ENCODE peak calls at places on chromosomes 1 and 21, in five cellular contexts. G, R, M, V and U are unnamed samples.

GRCh38 chr1:24505816-24506215 is 3.2 kb downstream of the RCAN3 start:
- DNase-seq in G (no peak), R (no peak), M (no peak), V (no peak), U (no peak)

GRCh38 chr1:2110738-2111673 is 60.8 kb downstream of the PRKCZ start:
- DNase-seq in G (no peak), R (no peak), M (no peak), V (no peak), U (no peak)

GRCh38 chr1:56052090-56052489 is 527.3 kb downstream of the PLPP3 start:
- DNase-seq in G (no peak), R (no peak), M (no peak), V (no peak), U (no peak)

GRCh38 chr1:246784621-246785535 is 60.7 kb downstream of the SCCPDH start:
- DNase-seq in G (no peak), R (no peak), M (no peak), V (no peak), U (no peak)

GRCh38 chr1:177209357-177209756 is 38.6 kb downstream of the BRINP2 start:
- DNase-seq in G (no peak), R (no peak), M (no peak), V (no peak), U (no peak)

GRCh38 chr1:178540204-178540603 is 27.3 kb downstream of the TEX35 start:
- DNase-seq in G (no peak), R (no peak), M (no peak), V (peak; percentile 29), U (no peak)

GRCh38 chr1:231062500-231063270 is 22.6 kb upstream of the FAM89A start:
- DNase-seq in G (no peak), R (no peak), M (no peak), V (no peak), U (no peak)

GRCh38 chr1:92921031-92922023 is 39.9 kb downstream of the DIPK1A start:
- DNase-seq in G (no peak), R (no peak), M (no peak), V (no peak), U (no peak)

GRCh38 chr1:35808376-35809155 is 750 bp downstream of the AGO4 start:
- DNase-seq in G (peak; percentile 25), R (peak; percentile 17), M (peak; percentile 80), V (peak; percentile 76), U (no peak)

GRCh38 chr1:211198880-211199279 is 60.3 kb upstream of the RCOR3 start:
- DNase-seq in G (no peak), R (no peak), M (no peak), V (no peak), U (no peak)

GRCh38 chr1:149849947-149850360 is 49.4 kb upstream of the BOLA1 start:
- DNase-seq in G (no peak), R (no peak), M (no peak), V (no peak), U (no peak)

GRCh38 chr1:16048573-16049189 is 5.1 kb downstream of the CLCNKB start:
- DNase-seq in G (no peak), R (no peak), M (peak; percentile 72), V (peak; percentile 87), U (peak; percentile 75)

GRCh38 chr1:168834225-168834872 is 105.3 kb upstream of the DPT start:
- DNase-seq in G (no peak), R (peak; percentile 96), M (no peak), V (no peak), U (no peak)

GRCh38 chr1:63703661-63704060 is 70.2 kb upstream of the ROR1 start:
- DNase-seq in G (no peak), R (no peak), M (peak; percentile 47), V (no peak), U (no peak)

GRCh38 chr1:71106658-71107322 is 26.0 kb upstream of the ZRANB2 start:
- DNase-seq in G (no peak), R (no peak), M (no peak), V (no peak), U (no peak)

GRCh38 chr1:109876617-109877319 is 33.9 kb upstream of the CSF1 start:
- DNase-seq in G (no peak), R (no peak), M (no peak), V (no peak), U (peak; percentile 71)

GRCh38 chr1:182430263-182431068 is 19.5 kb upstream of the RGSL1 start:
- DNase-seq in G (no peak), R (no peak), M (no peak), V (no peak), U (no peak)

GRCh38 chr1:111570781-111571181 is 48.8 kb upstream of the RAP1A start:
- DNase-seq in G (no peak), R (no peak), M (no peak), V (peak; percentile 39), U (peak; percentile 56)

GRCh38 chr1:94730450-94730849 is 89.7 kb upstream of the SLC44A3 start:
- DNase-seq in G (no peak), R (no peak), M (no peak), V (no peak), U (no peak)

GRCh38 chr1:16078925-16079656 is 5.6 kb upstream of the FAM131C start:
- DNase-seq in G (peak; percentile 70), R (peak; percentile 70), M (peak; percentile 84), V (peak; percentile 71), U (peak; percentile 62)

GRCh38 chr1:172930142-172930541 is 120.6 kb downstream of the TNFSF18 start:
- DNase-seq in G (no peak), R (no peak), M (no peak), V (no peak), U (no peak)

GRCh38 chr1:91552091-91552490 is 51.4 kb downstream of the CDC7 start:
- DNase-seq in G (no peak), R (no peak), M (no peak), V (no peak), U (no peak)

GRCh38 chr1:234598974-234599616 is 10.9 kb downstream of the IRF2BP2 start:
- DNase-seq in G (no peak), R (no peak), M (no peak), V (no peak), U (no peak)

GRCh38 chr1:226979115-226979516 is 39.0 kb downstream of the COQ8A start:
- DNase-seq in G (no peak), R (no peak), M (no peak), V (no peak), U (no peak)

GRCh38 chr1:176696109-176696508 is 233.1 kb downstream of the PAPPA2 start:
- DNase-seq in G (no peak), R (no peak), M (no peak), V (no peak), U (no peak)

GRCh38 chr1:237386362-237387143 is 344.6 kb downstream of the RYR2 start:
- DNase-seq in G (no peak), R (peak; percentile 17), M (peak; percentile 39), V (peak; percentile 31), U (no peak)

GRCh38 chr1:205809942-205810345 is 3.1 kb downstream of the SLC41A1 start:
- DNase-seq in G (no peak), R (no peak), M (no peak), V (no peak), U (no peak)

DNA sequence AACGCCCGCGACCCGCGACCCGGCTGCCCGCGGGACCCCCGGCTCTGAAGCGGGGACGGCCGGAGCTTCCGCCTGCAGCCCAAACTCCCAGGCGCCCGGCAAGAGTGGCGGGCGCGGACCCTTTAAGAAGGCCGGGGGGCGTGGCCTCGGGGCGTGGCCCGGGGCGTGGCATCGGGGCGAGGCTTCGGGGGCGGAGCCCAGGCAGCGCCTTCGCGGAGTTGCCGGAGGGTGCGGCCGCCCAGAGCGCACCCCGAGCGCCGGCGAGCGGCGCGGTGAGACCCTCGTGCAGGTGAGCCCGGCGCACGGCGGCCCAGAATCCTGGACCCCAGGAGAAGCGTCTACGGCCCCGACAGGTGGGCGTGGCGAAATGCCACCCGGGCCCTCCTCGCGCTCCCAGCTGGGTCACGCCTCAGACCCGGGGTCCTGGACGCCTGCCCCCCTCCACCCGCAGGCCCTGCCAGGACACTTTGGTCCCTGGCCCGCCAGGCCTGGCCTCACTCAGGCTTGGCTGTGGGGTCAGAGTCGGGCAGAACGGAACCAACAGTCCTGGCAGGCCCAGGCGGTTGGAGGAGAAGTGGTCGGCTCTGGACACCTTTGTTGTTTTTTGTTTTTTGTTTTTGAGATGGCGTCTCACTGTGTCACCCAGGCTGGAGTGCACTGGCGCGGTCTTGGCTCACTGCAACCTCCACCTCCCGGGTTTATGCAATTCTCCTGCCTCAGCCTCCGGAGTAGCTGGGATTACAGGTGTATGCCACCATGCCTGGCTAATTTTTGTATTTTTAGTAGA is 14.4 kb downstream of the RNF223 start:
- DNase-seq in G (peak; percentile 100), R (peak; percentile 66), M (peak; percentile 96), V (peak; percentile 95), U (no peak)
- TF ChIP-seq TAF1 in G (no peak), R (peak; percentile 31), M (no peak), V (no peak), U (no peak)

DNA sequence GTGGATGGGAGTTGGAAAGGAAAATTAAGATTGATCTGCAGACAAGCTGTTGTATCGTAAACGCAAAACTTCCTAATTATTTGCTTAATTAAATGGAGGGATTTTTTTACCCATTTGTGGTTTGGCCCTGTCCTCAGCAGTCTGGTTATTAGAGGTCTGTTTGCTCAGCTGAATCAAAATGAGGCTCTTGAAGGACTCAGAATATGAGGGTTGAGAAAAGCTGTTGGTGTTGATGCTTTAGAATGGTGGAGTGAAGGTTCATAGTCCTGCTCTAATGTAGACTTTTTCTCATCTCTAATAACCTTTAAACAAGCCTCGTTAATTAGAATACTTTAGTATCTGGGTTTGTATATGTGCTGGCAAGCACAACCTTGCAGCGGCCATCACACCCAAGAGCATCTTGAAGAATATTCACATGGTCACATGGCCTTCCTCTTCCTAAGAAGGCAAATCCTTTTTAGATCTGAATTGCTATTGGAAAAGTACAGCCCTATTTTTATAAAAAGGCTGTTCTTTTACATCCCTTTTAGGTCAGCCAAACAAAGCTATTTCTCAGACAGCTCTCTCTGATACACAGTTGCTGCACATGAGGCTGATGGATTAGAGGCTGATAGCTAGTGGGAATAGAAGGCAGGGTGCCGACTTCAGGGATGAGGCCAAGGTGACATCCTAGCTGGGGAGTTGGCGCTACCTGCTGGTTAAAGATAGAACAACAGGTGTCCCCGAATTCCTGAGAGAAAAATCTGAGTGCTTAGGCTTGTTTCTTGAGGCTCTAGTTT is 53.8 kb downstream of the MACF1 start:
- DNase-seq in G (peak; percentile 32), R (peak; percentile 65), M (peak; percentile 80), V (peak; percentile 80), U (peak; percentile 89)
- TF ChIP-seq TAF1 in G (no peak), R (no peak), M (no peak), V (no peak), U (no peak)

GRCh38 chr1:200042437-200043329 is 15.2 kb downstream of the NR5A2 start:
- DNase-seq in G (no peak), R (no peak), M (peak; percentile 44), V (no peak), U (no peak)
- TF ChIP-seq TAF1 in G (no peak), R (no peak), M (no peak), V (no peak), U (no peak)

DNA sequence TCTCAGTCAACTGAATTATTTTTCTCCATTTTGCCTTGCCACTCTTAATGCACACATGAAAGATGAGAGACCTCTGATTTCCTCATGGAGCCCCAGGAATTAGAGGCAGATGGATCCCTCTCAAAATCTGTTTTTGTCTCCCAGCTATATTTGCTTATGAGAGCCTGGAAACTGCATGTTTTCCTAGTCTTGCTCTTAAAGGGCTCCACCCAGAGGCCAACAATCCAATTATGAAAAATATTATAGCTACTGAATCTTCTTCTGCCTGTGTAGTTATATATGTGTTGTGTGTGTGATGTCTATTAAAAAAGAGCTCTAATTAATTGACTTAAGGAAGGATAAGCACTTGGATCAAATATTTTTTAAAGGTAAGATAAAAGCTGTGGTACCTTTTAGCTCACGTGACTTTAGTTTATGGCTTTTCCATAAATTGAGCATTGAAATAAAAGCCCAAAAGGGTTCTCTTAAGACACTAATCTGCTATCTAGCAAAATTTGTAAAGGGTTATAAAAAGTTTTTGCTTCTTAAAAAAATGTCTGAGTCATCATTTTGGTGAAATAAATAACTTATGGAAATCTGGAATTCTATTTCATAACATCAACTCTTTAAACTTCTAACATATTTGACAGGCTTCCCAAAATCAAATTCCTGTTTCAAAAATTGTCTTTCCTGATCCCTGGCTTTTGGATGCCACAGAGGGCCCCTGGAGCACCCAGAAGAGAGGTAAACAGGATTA is 31.2 kb upstream of the TSPEAR start:
- DNase-seq in G (no peak), R (peak; percentile 30), M (no peak), V (no peak), U (no peak)
- TF ChIP-seq TAF1 in G (no peak), R (no peak), M (no peak), V (no peak), U (no peak)